ENCODE peak calls at places on chromosomes 7 and 10, in seven cellular contexts. S is CD8-positive, alpha-beta T cell; V is ovary; A is Panc1; Y is IMR-90; O is PC-9; U is mucosa of descending colon. B is an unnamed sample.

GRCh38 chr7:38312776-38313175 is 39.3 kb upstream of the TARP start:
- DNase-seq in O (no peak), U (no peak), A (no peak), Y (no peak), S (no peak), V (no peak), B (no peak)

GRCh38 chr10:70293169-70293813 is 9.5 kb upstream of the NPFFR1 start:
- DNase-seq in Y (no peak), U (no peak), O (no peak), S (no peak), V (no peak), A (no peak), B (no peak)

GRCh38 chr7:108004220-108005142 is 1.5 kb upstream of the LAMB1 start:
- DNase-seq in U (no peak), A (no peak), S (no peak), O (no peak), Y (peak; percentile 70), V (no peak), B (no peak)

GRCh38 chr10:63265646-63266207 is 132.6 kb downstream of the NRBF2 start:
- DNase-seq in Y (no peak), V (no peak), U (no peak), A (no peak), S (no peak), O (no peak), B (no peak)

GRCh38 chr7:84302949-84303348 is 108.4 kb upstream of the SEMA3A start:
- DNase-seq in Y (no peak), O (peak; percentile 19), U (no peak), S (no peak), V (no peak), A (no peak), B (no peak)

GRCh38 chr7:104816537-104816936 is 197.5 kb upstream of the KMT2E start:
- DNase-seq in O (no peak), U (no peak), V (no peak), A (no peak), S (no peak), Y (no peak), B (no peak)

GRCh38 chr10:129914960-129915359 is 49.1 kb downstream of the EBF3 start:
- DNase-seq in O (no peak), S (no peak), V (no peak), Y (no peak), A (no peak), U (no peak), B (no peak)

GRCh38 chr10:75402486-75403143 is 1.1 kb upstream of the ZNF503 start:
- DNase-seq in A (no peak), O (peak; percentile 25), Y (no peak), S (no peak), U (peak; percentile 74), V (peak; percentile 70), B (no peak)

GRCh38 chr10:131949041-131949862 is 32.5 kb downstream of the BNIP3 start:
- DNase-seq in V (no peak), A (no peak), S (no peak), U (no peak), Y (no peak), O (no peak), B (peak; percentile 74)

GRCh38 chr10:78784454-78785414 is 284.0 kb upstream of the ZMIZ1 start:
- DNase-seq in O (no peak), Y (no peak), V (no peak), S (no peak), A (no peak), U (no peak), B (no peak)

GRCh38 chr7:57216340-57216739 is 84.1 kb upstream of the ZNF479 start:
- DNase-seq in Y (no peak), O (no peak), V (no peak), A (no peak), S (no peak), U (no peak), B (no peak)

GRCh38 chr7:86453454-86453853 is 190.3 kb upstream of the GRM3 start:
- DNase-seq in O (no peak), Y (no peak), V (no peak), S (no peak), A (no peak), U (no peak), B (no peak)

GRCh38 chr10:80523776-80524175 is 13.9 kb upstream of the SH2D4B start:
- DNase-seq in V (no peak), U (no peak), S (no peak), O (no peak), A (no peak), Y (no peak), B (no peak)

GRCh38 chr10:43294241-43294658 is 27.4 kb upstream of the RASGEF1A start:
- DNase-seq in V (no peak), S (peak; percentile 37), A (no peak), U (no peak), O (no peak), Y (no peak), B (no peak)

DNA sequence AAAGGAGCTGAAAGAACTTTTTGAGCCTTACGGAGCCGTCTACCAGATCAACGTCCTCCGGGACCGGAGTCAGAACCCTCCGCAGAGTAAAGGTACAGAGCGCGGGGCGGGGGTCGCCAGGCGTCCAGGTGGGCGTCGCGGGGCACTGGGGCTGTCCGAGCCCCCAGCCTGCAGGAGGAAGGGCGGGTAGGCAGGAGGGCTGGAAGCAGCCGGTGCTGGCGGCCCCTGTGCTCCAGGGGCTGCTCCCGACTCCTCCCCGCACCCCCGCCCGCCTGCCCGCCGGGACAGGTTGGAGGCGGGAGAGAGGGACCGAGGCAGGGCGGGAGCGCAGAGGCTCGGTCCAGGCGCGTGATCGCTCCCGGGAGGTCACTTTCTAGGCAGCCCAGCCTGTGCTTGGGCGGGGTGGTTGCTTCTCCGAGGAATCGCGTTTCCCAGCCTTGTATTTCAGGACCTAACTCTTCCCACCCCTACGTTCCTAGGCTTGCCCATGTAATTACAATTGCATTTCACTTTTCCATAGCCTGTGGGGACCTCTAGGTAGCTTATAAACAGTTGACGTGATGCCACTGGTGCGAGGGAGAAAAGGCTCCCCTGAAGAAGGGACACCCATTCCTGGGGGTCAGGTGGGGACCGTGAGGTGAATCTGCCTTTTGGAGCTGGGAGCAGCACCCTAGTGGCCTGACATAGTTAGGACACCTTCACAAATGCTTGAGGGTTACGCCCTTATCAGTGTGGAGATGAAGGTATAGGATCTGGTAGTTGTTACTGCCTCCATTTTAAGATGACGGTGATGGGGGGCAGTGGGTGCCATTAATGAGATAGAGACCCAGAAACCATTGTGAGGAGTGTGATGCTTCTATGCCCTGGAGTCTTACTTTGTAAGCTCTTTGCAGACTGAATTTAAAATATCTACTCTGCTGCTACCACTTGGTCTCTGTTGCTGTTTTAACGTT is 148.2 kb downstream of the CELF2 start:
- DNase-seq in O (no peak), Y (no peak), A (peak; percentile 13), U (peak; percentile 55), S (peak; percentile 68), V (peak; percentile 75), B (peak; percentile 45)
- TF ChIP-seq CTCF in O (no peak), Y (peak; percentile 10), A (peak; percentile 33), U (no peak), S (peak; percentile 75), V (peak; percentile 38), B (no peak)

DNA sequence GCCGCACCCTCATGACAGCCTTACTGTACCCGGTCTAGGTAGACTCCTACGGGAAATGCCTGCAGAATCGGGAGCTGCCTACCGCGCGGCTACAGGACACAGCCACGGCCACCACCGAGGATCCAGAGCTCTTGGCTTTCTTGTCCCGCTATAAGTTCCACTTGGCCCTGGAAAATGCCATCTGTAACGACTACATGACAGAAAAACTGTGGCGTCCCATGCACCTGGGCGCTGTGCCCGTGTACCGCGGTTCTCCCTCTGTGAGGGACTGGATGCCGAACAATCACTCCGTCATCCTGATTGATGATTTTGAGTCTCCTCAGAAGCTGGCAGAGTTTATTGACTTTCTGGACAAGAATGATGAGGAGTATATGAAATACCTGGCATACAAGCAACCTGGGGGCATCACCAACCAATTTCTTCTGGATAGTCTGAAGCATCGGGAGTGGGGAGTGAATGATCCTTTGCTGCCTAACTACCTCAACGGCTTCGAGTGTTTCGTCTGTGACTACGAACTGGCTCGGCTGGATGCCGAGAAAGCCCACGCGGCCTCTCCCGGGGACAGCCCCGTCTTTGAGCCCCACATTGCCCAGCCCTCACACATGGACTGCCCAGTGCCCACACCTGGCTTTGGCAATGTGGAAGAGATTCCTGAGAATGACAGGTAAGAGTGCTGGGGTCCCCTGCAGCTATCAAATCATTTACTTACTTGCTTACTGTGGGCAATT is 8.5 kb upstream of the CHCHD1 start:
- DNase-seq in Y (peak; percentile 13), U (no peak), A (no peak), O (no peak), V (no peak), S (peak; percentile 22), B (no peak)
- H3K4me1 ChIP-seq in Y (peaks cover 7% of the 10 kb centered on the region), U (peaks cover 21% of the 10 kb centered on the region), A (peaks cover 30% of the 10 kb centered on the region), O (peaks cover 7% of the 10 kb centered on the region), V (peaks cover 3% of the 10 kb centered on the region), S (peaks cover 37% of the 10 kb centered on the region), B (peaks cover 29% of the 10 kb centered on the region)

DNA sequence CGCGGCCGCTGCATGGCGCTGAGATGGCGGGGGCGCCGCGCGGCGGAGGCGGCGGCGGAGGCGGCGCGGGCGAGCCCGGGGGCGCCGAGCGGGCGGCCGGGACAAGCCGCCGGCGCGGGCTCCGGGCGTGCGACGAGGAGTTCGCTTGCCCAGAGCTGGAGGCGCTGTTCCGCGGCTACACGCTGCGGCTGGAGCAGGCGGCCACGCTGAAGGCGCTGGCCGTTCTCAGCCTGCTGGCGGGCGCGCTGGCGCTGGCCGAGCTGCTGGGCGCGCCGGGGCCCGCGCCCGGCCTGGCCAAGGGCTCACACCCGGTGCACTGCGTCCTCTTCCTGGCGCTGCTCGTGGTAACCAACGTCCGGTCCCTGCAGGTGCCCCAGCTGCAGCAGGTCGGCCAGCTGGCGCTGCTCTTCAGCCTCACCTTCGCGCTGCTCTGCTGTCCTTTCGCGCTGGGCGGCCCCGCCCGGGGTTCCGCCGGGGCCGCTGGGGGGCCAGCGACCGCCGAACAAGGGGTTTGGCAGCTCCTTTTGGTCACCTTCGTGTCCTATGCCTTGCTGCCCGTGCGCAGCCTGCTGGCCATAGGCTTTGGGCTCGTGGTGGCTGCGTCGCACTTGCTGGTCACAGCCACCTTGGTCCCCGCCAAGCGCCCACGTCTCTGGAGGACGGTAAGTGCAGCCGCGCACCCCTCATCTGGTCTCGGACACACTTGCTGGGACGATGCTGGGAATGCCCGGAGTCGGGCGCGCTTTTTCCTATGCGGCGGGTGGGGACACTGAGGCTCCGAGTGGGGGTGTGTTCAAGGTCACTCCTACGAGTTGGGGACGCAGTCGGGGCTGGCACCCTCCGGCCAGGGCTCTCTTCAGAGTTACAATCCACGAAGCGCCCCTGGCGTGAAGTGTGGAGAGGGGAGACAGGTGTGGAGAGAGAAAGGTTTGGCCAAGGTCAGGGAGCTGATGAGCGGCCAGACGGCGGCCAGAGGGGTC is 643 bp downstream of the ADCY1 start:
- DNase-seq in U (peak; percentile 39), V (no peak), A (no peak), Y (peak; percentile 49), S (no peak), O (no peak), B (no peak)
- TF ChIP-seq CTCF in U (no peak), V (no peak), A (peak; percentile 41), Y (peak; percentile 22), S (no peak), O (no peak), B (no peak)

DNA sequence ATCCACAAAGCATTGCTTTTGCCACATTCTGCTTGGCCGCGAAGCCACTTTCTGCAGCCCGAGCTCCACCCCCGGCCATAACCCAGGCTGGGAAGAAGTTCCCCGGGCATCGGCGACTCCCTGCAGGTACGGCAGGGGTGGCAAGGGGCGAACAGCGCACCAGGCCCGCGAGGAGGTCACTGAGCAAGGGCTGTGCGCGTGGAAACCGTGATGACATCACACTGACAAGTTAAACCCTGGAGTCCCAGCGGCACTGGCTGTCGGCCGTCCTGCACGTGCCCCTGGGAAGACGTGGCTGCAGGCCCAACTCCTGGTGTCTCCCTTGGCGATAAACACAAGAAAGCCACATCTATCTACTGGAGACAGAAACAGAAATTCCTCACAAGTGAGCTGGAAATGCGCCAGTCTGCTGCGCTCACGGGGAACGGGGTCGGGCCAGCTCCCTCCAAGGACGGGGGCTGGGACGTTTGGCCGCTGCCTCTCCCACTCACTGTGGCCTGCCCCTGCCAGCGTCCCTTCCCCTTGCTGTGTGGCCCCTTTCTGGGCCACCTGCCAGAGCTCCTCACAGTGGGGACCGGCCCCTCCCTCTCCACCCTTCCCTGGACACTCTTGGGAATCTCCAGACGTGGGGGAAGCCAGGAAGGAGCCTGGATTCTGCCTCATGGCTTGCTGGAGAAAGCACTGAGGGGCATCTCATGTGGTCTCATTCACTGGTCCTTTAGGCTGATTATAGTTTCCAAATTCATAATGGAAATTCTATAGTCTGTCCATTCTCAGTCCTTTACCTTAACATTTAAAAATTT is 326.5 kb downstream of the DNAJB6 start:
- DNase-seq in S (no peak), A (no peak), V (no peak), U (no peak), O (no peak), Y (no peak), B (no peak)
- H3K4me1 ChIP-seq in S (peaks cover 11% of the 10 kb centered on the region), A (peaks cover 4% of the 10 kb centered on the region), V (peaks cover 4% of the 10 kb centered on the region), U (no peaks in the 10 kb centered on the region), O (no peaks in the 10 kb centered on the region), Y (no peaks in the 10 kb centered on the region), B (no peaks in the 10 kb centered on the region)